ENCODE peak calls at places on chromosomes 2 and 18, in seven cellular contexts. One of them, this sample, is unnamed.

GRCh38 chr2:192500550-192501200 is 305.9 kb upstream of the TMEFF2 start:
- DNase-seq in pancreas: no peak
- DNase-seq in uterus: no peak
- DNase-seq in H9: no peak
- DNase-seq in GM23248: peak; percentile 93
- DNase-seq in heart left ventricle: no peak
- DNase-seq in cardiac muscle cell: no peak
- DNase-seq in this sample: no peak

GRCh38 chr2:175309799-175310198 is 128.3 kb upstream of the ATP5MC3 start:
- DNase-seq in pancreas: no peak
- DNase-seq in uterus: no peak
- DNase-seq in H9: peak; percentile 70
- DNase-seq in GM23248: peak; percentile 51
- DNase-seq in heart left ventricle: no peak
- DNase-seq in cardiac muscle cell: peak; percentile 68
- DNase-seq in this sample: peak; percentile 4

GRCh38 chr18:63152791-63153190 is 166.8 kb downstream of the BCL2 start:
- DNase-seq in pancreas: no peak
- DNase-seq in uterus: no peak
- DNase-seq in H9: no peak
- DNase-seq in GM23248: no peak
- DNase-seq in heart left ventricle: no peak
- DNase-seq in cardiac muscle cell: no peak
- DNase-seq in this sample: no peak

GRCh38 chr18:43081396-43081795 is 34.1 kb downstream of the RIT2 start:
- DNase-seq in pancreas: no peak
- DNase-seq in uterus: no peak
- DNase-seq in H9: no peak
- DNase-seq in GM23248: no peak
- DNase-seq in heart left ventricle: no peak
- DNase-seq in cardiac muscle cell: no peak
- DNase-seq in this sample: no peak

GRCh38 chr2:239264838-239265651 is 135.8 kb downstream of the HDAC4 start:
- DNase-seq in pancreas: no peak
- DNase-seq in uterus: no peak
- DNase-seq in H9: no peak
- DNase-seq in GM23248: peak; percentile 82
- DNase-seq in heart left ventricle: no peak
- DNase-seq in cardiac muscle cell: peak; percentile 53
- DNase-seq in this sample: peak; percentile 57

GRCh38 chr2:189379731-189380261 is 61.5 kb upstream of the WDR75 start:
- DNase-seq in pancreas: no peak
- DNase-seq in uterus: no peak
- DNase-seq in H9: no peak
- DNase-seq in GM23248: no peak
- DNase-seq in heart left ventricle: no peak
- DNase-seq in cardiac muscle cell: no peak
- DNase-seq in this sample: peak; percentile 85

GRCh38 chr18:73861771-73862170 is 285.9 kb downstream of the FBXO15 start:
- DNase-seq in pancreas: no peak
- DNase-seq in uterus: no peak
- DNase-seq in H9: no peak
- DNase-seq in GM23248: no peak
- DNase-seq in heart left ventricle: no peak
- DNase-seq in cardiac muscle cell: no peak
- DNase-seq in this sample: no peak

GRCh38 chr2:220994841-220995240 is 577.3 kb downstream of the EPHA4 start:
- DNase-seq in pancreas: no peak
- DNase-seq in uterus: no peak
- DNase-seq in H9: no peak
- DNase-seq in GM23248: no peak
- DNase-seq in heart left ventricle: no peak
- DNase-seq in cardiac muscle cell: no peak
- DNase-seq in this sample: no peak

GRCh38 chr2:127118467-127118866 is 11.5 kb upstream of the BIN1 start:
- DNase-seq in pancreas: no peak
- DNase-seq in uterus: no peak
- DNase-seq in H9: no peak
- DNase-seq in GM23248: no peak
- DNase-seq in heart left ventricle: no peak
- DNase-seq in cardiac muscle cell: no peak
- DNase-seq in this sample: no peak

GRCh38 chr2:179081954-179082353 is 32.0 kb upstream of the CCDC141 start:
- DNase-seq in pancreas: no peak
- DNase-seq in uterus: no peak
- DNase-seq in H9: no peak
- DNase-seq in GM23248: no peak
- DNase-seq in heart left ventricle: no peak
- DNase-seq in cardiac muscle cell: no peak
- DNase-seq in this sample: no peak

GRCh38 chr2:191539068-191539467 is 138.9 kb upstream of the NABP1 start:
- DNase-seq in pancreas: no peak
- DNase-seq in uterus: no peak
- DNase-seq in H9: no peak
- DNase-seq in GM23248: peak; percentile 68
- DNase-seq in heart left ventricle: no peak
- DNase-seq in cardiac muscle cell: peak; percentile 52
- DNase-seq in this sample: no peak

GRCh38 chr2:6780765-6781274 is 84.9 kb downstream of the CMPK2 start:
- DNase-seq in pancreas: no peak
- DNase-seq in uterus: no peak
- DNase-seq in H9: no peak
- DNase-seq in GM23248: peak; percentile 36
- DNase-seq in heart left ventricle: peak; percentile 64
- DNase-seq in cardiac muscle cell: no peak
- DNase-seq in this sample: no peak

GRCh38 chr2:226118471-226119429 is 680.9 kb downstream of the IRS1 start:
- DNase-seq in pancreas: no peak
- DNase-seq in uterus: peak; percentile 32
- DNase-seq in H9: no peak
- DNase-seq in GM23248: peak; percentile 94
- DNase-seq in heart left ventricle: no peak
- DNase-seq in cardiac muscle cell: no peak
- DNase-seq in this sample: peak; percentile 80

GRCh38 chr2:236366406-236366805 is 102.2 kb upstream of the ASB18 start:
- DNase-seq in pancreas: no peak
- DNase-seq in uterus: no peak
- DNase-seq in H9: peak; percentile 10
- DNase-seq in GM23248: no peak
- DNase-seq in heart left ventricle: no peak
- DNase-seq in cardiac muscle cell: no peak
- DNase-seq in this sample: no peak

GRCh38 chr2:71865391-71865965 is 282.2 kb downstream of the CYP26B1 start:
- DNase-seq in pancreas: no peak
- DNase-seq in uterus: no peak
- DNase-seq in H9: no peak
- DNase-seq in GM23248: no peak
- DNase-seq in heart left ventricle: no peak
- DNase-seq in cardiac muscle cell: no peak
- DNase-seq in this sample: no peak

GRCh38 chr2:42513252-42513918 is 19.6 kb upstream of the KCNG3 start:
- DNase-seq in pancreas: no peak
- DNase-seq in uterus: no peak
- DNase-seq in H9: peak; percentile 72
- DNase-seq in GM23248: peak; percentile 71
- DNase-seq in heart left ventricle: no peak
- DNase-seq in cardiac muscle cell: peak; percentile 53
- DNase-seq in this sample: no peak

GRCh38 chr18:32213693-32214092 is 23.9 kb downstream of the MEP1B start:
- DNase-seq in pancreas: no peak
- DNase-seq in uterus: no peak
- DNase-seq in H9: no peak
- DNase-seq in GM23248: no peak
- DNase-seq in heart left ventricle: no peak
- DNase-seq in cardiac muscle cell: no peak
- DNase-seq in this sample: no peak

GRCh38 chr2:58702302-58702696 is 461.2 kb upstream of the FANCL start:
- DNase-seq in pancreas: no peak
- DNase-seq in uterus: no peak
- DNase-seq in H9: peak; percentile 28
- DNase-seq in GM23248: no peak
- DNase-seq in heart left ventricle: no peak
- DNase-seq in cardiac muscle cell: no peak
- DNase-seq in this sample: no peak

GRCh38 chr2:5453648-5454390 is 238.4 kb upstream of the SOX11 start:
- DNase-seq in pancreas: no peak
- DNase-seq in uterus: no peak
- DNase-seq in H9: no peak
- DNase-seq in GM23248: no peak
- DNase-seq in heart left ventricle: no peak
- DNase-seq in cardiac muscle cell: peak; percentile 3
- DNase-seq in this sample: no peak

DNA sequence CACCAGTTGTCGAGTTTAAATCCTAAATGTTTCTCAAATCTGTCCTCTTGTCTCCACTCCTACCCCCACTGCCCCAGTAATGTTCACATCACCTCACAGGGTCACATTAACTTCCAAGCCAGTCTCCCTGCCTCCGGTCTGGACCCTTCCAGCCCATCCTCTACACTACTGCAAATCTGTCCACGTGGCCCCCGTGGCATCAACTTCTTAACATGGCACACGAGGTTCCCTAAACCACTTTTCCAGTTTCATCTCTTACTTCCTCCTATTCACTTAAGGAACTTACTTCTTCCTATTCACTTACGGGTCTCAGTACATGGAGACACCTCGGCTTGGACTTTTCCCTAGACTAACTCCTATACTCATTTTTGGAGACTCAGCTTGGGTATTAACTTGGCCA is 27.0 kb downstream of the MRPL33 start:
- DNase-seq in pancreas: no peak
- DNase-seq in uterus: no peak
- DNase-seq in H9: no peak
- DNase-seq in GM23248: no peak
- DNase-seq in heart left ventricle: no peak
- DNase-seq in cardiac muscle cell: no peak
- DNase-seq in this sample: peak; percentile 27
- H3K27ac ChIP-seq in pancreas: no peak overlapping the region
- H3K27ac ChIP-seq in uterus: peak overlapping the region; percentile 84
- H3K27ac ChIP-seq in H9: no peak overlapping the region
- H3K27ac ChIP-seq in GM23248: peak overlapping the region; percentile 87
- H3K27ac ChIP-seq in heart left ventricle: peak overlapping the region; percentile 87
- H3K27ac ChIP-seq in cardiac muscle cell: no peak overlapping the region
- H3K27ac ChIP-seq in this sample: peak overlapping the region; percentile 98

GRCh38 chr2:207914716-207915115 is 110.6 kb downstream of the PLEKHM3 start:
- DNase-seq in pancreas: no peak
- DNase-seq in uterus: no peak
- DNase-seq in H9: no peak
- DNase-seq in GM23248: no peak
- DNase-seq in heart left ventricle: no peak
- DNase-seq in cardiac muscle cell: no peak
- DNase-seq in this sample: no peak

GRCh38 chr2:207911856-207912255 is 113.5 kb downstream of the PLEKHM3 start:
- DNase-seq in pancreas: no peak
- DNase-seq in uterus: no peak
- DNase-seq in H9: no peak
- DNase-seq in GM23248: no peak
- DNase-seq in heart left ventricle: no peak
- DNase-seq in cardiac muscle cell: no peak
- DNase-seq in this sample: no peak

GRCh38 chr2:207911215-207911614 is 114.1 kb downstream of the PLEKHM3 start:
- DNase-seq in pancreas: no peak
- DNase-seq in uterus: no peak
- DNase-seq in H9: no peak
- DNase-seq in GM23248: no peak
- DNase-seq in heart left ventricle: no peak
- DNase-seq in cardiac muscle cell: no peak
- DNase-seq in this sample: no peak

GRCh38 chr2:207919164-207919919 is 106.0 kb downstream of the PLEKHM3 start:
- DNase-seq in pancreas: no peak
- DNase-seq in uterus: no peak
- DNase-seq in H9: no peak
- DNase-seq in GM23248: no peak
- DNase-seq in heart left ventricle: no peak
- DNase-seq in cardiac muscle cell: no peak
- DNase-seq in this sample: no peak

GRCh38 chr2:207913772-207914358 is 111.5 kb downstream of the PLEKHM3 start:
- DNase-seq in pancreas: no peak
- DNase-seq in uterus: no peak
- DNase-seq in H9: no peak
- DNase-seq in GM23248: no peak
- DNase-seq in heart left ventricle: no peak
- DNase-seq in cardiac muscle cell: no peak
- DNase-seq in this sample: no peak
- H3K4me1 ChIP-seq in pancreas: no peaks in the 10 kb centered on the region
- H3K4me1 ChIP-seq in uterus: no peaks in the 10 kb centered on the region
- H3K4me1 ChIP-seq in H9: no peaks in the 10 kb centered on the region
- H3K4me1 ChIP-seq in GM23248: no peaks in the 10 kb centered on the region
- H3K4me1 ChIP-seq in heart left ventricle: no peaks in the 10 kb centered on the region
- H3K4me1 ChIP-seq in cardiac muscle cell: peaks cover 13% of the 10 kb centered on the region
- H3K4me1 ChIP-seq in this sample: no peaks in the 10 kb centered on the region

DNA sequence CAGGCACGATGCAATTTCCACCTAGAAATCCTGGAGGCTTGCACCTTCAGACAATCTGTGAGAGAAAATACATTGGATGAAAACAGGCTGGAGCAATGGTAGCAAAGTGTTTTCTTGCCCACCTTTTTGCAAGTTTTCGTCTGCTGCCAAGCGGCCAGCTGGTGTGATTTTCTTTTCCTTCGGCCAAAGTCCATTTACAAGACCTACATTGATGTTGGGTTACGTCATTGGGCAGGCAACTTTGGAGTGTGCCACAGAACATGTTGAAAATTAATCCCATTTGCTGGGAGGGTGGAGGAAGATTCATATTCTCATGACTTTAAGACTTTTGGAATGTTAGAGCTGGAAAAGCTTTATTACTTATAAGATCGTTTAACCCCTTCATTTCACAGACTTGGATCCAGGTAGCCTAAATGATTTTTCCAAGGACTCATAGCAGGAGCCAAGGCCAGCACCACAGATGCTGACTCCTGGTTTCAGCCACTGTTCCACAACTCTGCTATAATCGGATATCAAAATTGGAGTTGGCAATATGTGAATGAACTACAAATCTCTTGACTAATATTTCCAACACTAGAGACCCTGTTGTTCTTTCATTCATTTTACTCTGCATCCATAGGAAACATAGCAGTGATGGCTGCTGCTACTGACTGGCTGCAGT is 352.1 kb downstream of the RND3 start:
- DNase-seq in pancreas: no peak
- DNase-seq in uterus: no peak
- DNase-seq in H9: no peak
- DNase-seq in GM23248: peak; percentile 53
- DNase-seq in heart left ventricle: no peak
- DNase-seq in cardiac muscle cell: no peak
- DNase-seq in this sample: no peak
- H3K27ac ChIP-seq in pancreas: peak overlapping the region; percentile 60
- H3K27ac ChIP-seq in uterus: no peak overlapping the region
- H3K27ac ChIP-seq in H9: no peak overlapping the region
- H3K27ac ChIP-seq in GM23248: peak overlapping the region; percentile 7
- H3K27ac ChIP-seq in heart left ventricle: no peak overlapping the region
- H3K27ac ChIP-seq in cardiac muscle cell: no peak overlapping the region
- H3K27ac ChIP-seq in this sample: no peak overlapping the region

DNA sequence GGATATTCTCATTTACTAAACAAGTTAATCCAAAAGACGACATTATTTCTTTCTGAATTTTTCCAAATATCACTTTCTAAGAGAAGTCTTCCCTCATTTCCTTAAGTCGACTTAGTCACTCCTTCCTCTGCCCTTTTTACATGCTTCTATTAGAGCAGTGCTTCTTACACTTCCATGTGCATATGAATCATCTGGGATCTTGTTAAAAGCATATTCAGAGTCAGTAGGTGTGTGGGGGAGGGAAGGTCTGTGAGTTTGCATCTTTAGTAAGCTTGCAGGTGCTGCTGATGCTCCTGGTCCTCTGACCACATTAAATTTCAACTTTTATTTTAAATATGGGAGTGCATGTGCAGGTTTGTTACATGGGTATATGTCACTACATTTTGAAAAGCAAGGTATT is 582.6 kb downstream of the NRXN1 start:
- DNase-seq in pancreas: no peak
- DNase-seq in uterus: no peak
- DNase-seq in H9: no peak
- DNase-seq in GM23248: no peak
- DNase-seq in heart left ventricle: no peak
- DNase-seq in cardiac muscle cell: no peak
- DNase-seq in this sample: no peak
- H3K4me1 ChIP-seq in pancreas: no peaks in the 10 kb centered on the region
- H3K4me1 ChIP-seq in uterus: no peaks in the 10 kb centered on the region
- H3K4me1 ChIP-seq in H9: peaks cover 7% of the 10 kb centered on the region
- H3K4me1 ChIP-seq in GM23248: no peaks in the 10 kb centered on the region
- H3K4me1 ChIP-seq in heart left ventricle: no peaks in the 10 kb centered on the region
- H3K4me1 ChIP-seq in cardiac muscle cell: no peaks in the 10 kb centered on the region
- H3K4me1 ChIP-seq in this sample: no peaks in the 10 kb centered on the region

This sample was measured in SJSA1.